ENCODE peak calls at places on chromosome 14, in six cellular contexts. W is CD8-positive, alpha-beta memory T cell; C is lower lobe of right lung; R is OCI-LY7; H is endothelial cell of umbilical vein; F is fibroblast of lung. I is an unnamed sample. For H3K4me1, the result is how much of the 10 kb centered on the place peaks cover.

GRCh38 chr14:104244221-104245011 is 106.0 kb downstream of the KIF26A start:
- DNase-seq in F (no peak), R (no peak), H (no peak), C (peak), W (no peak), I (peak)

GRCh38 chr14:64787619-64788018 is 83.4 kb downstream of the PLEKHG3 start:
- DNase-seq in F (no peak), C (no peak), W (no peak), R (no peak), H (peak), I (no peak)

GRCh38 chr14:102285106-102285505 is 19.9 kb downstream of the MOK start:
- DNase-seq in F (no peak), C (no peak), W (no peak), R (no peak), H (no peak), I (no peak)

GRCh38 chr14:104112609-104113571 is 25.5 kb upstream of the KIF26A start:
- DNase-seq in R (no peak), C (no peak), F (no peak), H (no peak), W (no peak), I (no peak)

GRCh38 chr14:92728781-92729364 is 19.6 kb downstream of the LGMN start:
- DNase-seq in W (no peak), R (no peak), F (peak), C (peak), H (peak), I (no peak)

GRCh38 chr14:47246367-47246766 is 429.0 kb downstream of the MDGA2 start:
- DNase-seq in F (no peak), R (no peak), C (no peak), W (no peak), H (no peak), I (no peak)

GRCh38 chr14:61562321-61563161 is 132.8 kb upstream of the HIF1A start:
- DNase-seq in W (peak), R (no peak), F (peak), C (no peak), H (peak), I (peak)

GRCh38 chr14:94676495-94677238 is 64.5 kb downstream of the SERPINA3 start:
- DNase-seq in W (no peak), R (no peak), H (peak), C (no peak), F (no peak), I (peak)

GRCh38 chr14:22375321-22375930 is 213.6 kb downstream of the DAD1 start:
- DNase-seq in H (peak), R (peak), F (peak), C (no peak), W (no peak), I (no peak)

GRCh38 chr14:84282618-84283017 is 1247.3 kb upstream of the FLRT2 start:
- DNase-seq in W (no peak), H (no peak), R (no peak), C (no peak), F (no peak), I (no peak)

GRCh38 chr14:105014631-105015030 is 6.3 kb downstream of the CDCA4 start:
- DNase-seq in C (no peak), W (no peak), F (no peak), R (no peak), H (no peak), I (no peak)

GRCh38 chr14:94397279-94397898 is 9.0 kb upstream of the SERPINA1 start:
- DNase-seq in R (no peak), C (no peak), W (no peak), H (no peak), F (no peak), I (peak)

GRCh38 chr14:90567991-90568390 is 171.2 kb downstream of the CALM1 start:
- DNase-seq in F (no peak), W (no peak), C (no peak), R (no peak), H (no peak), I (no peak)

GRCh38 chr14:22900088-22900799 is 17.2 kb downstream of the REM2 start:
- DNase-seq in H (peak), C (no peak), F (peak), W (peak), R (peak), I (peak)

GRCh38 chr14:102785598-102785963 is 8.3 kb downstream of the TRAF3 start:
- DNase-seq in R (no peak), H (no peak), C (no peak), W (no peak), F (no peak), I (no peak)

GRCh38 chr14:32399920-32400319 is 70.8 kb downstream of the AKAP6 start:
- DNase-seq in H (no peak), F (no peak), W (no peak), C (no peak), R (no peak), I (no peak)

GRCh38 chr14:93715279-93715927 is 72.9 kb downstream of the PRIMA1 start:
- DNase-seq in W (no peak), C (no peak), R (no peak), H (no peak), F (no peak), I (no peak)

GRCh38 chr14:76917158-76917596 is 91.0 kb downstream of the LRRC74A start:
- DNase-seq in F (peak), W (no peak), R (peak), C (no peak), H (peak), I (peak)

GRCh38 chr14:62206456-62206855 is 444.2 kb downstream of the SNAPC1 start:
- DNase-seq in C (no peak), H (peak), W (no peak), R (no peak), F (peak), I (no peak)

GRCh38 chr14:88895116-88895515 is 70.7 kb downstream of the TTC8 start:
- DNase-seq in H (no peak), W (no peak), C (no peak), F (peak), R (no peak), I (peak)

GRCh38 chr14:65080954-65081747 is 21.2 kb downstream of the MAX start:
- DNase-seq in H (peak), R (no peak), C (no peak), F (no peak), W (no peak), I (no peak)

GRCh38 chr14:96958057-96958456 is 160.9 kb downstream of the VRK1 start:
- DNase-seq in C (no peak), W (no peak), H (no peak), F (no peak), R (no peak), I (no peak)

GRCh38 chr14:61234215-61234916 is 46.8 kb downstream of the TMEM30B start:
- DNase-seq in W (no peak), H (no peak), R (no peak), F (no peak), C (no peak), I (no peak)

GRCh38 chr14:41476526-41476925 is 130.2 kb upstream of the LRFN5 start:
- DNase-seq in C (no peak), F (no peak), H (no peak), R (no peak), W (no peak), I (no peak)

GRCh38 chr14:61752626-61753025 is 9.6 kb upstream of the SNAPC1 start:
- DNase-seq in C (no peak), F (no peak), W (no peak), R (peak), H (peak), I (no peak)

GRCh38 chr14:64942531-64943111 is at the start of gene GPX2:
- DNase-seq in F (no peak), C (no peak), R (no peak), W (no peak), H (no peak), I (no peak)

GRCh38 chr14:59919582-59920377 is at the start of gene LRRC9:
- DNase-seq in F (peak), H (no peak), R (peak), C (peak), W (no peak), I (no peak)

GRCh38 chr14:65230287-65230728 is 128.0 kb upstream of the MAX start:
- DNase-seq in R (no peak), H (peak), F (no peak), C (peak), W (no peak), I (no peak)

GRCh38 chr14:39218171-39218769 is 15.4 kb upstream of the MIA2 start:
- DNase-seq in F (no peak), R (no peak), W (no peak), C (no peak), H (peak), I (no peak)

GRCh38 chr14:104133496-104133895 is 4.9 kb upstream of the KIF26A start:
- DNase-seq in F (no peak), W (no peak), H (no peak), C (no peak), R (no peak), I (no peak)

GRCh38 chr14:95647926-95648325 is 38.3 kb upstream of the TCL1B start:
- DNase-seq in R (no peak), H (no peak), W (no peak), F (no peak), C (no peak), I (no peak)

GRCh38 chr14:22918809-22919600 is at the start of gene RBM23:
- DNase-seq in F (peak), W (peak), C (peak), H (peak), R (peak), I (peak)

GRCh38 chr14:101707285-101707842 is 54.1 kb upstream of the PPP2R5C start:
- DNase-seq in F (peak), C (no peak), R (peak), W (peak), H (peak), I (peak)

GRCh38 chr14:91996951-91997371 is 42.9 kb downstream of the TRIP11 start:
- DNase-seq in F (peak), R (peak), W (peak), H (peak), C (no peak), I (no peak)

GRCh38 chr14:74936151-74936550 is 13.1 kb upstream of the RPS6KL1 start:
- DNase-seq in H (no peak), R (no peak), F (no peak), C (no peak), W (no peak), I (no peak)

GRCh38 chr14:74941676-74942097 is 13.7 kb downstream of the PGF start:
- DNase-seq in C (peak), H (peak), F (peak), R (peak), W (peak), I (no peak)

GRCh38 chr14:74937171-74937570 is 14.1 kb upstream of the RPS6KL1 start:
- DNase-seq in F (no peak), C (no peak), R (no peak), H (no peak), W (no peak), I (no peak)

GRCh38 chr14:74940956-74941565 is 14.3 kb downstream of the PGF start:
- DNase-seq in F (no peak), W (no peak), C (no peak), H (no peak), R (no peak), I (no peak)

DNA sequence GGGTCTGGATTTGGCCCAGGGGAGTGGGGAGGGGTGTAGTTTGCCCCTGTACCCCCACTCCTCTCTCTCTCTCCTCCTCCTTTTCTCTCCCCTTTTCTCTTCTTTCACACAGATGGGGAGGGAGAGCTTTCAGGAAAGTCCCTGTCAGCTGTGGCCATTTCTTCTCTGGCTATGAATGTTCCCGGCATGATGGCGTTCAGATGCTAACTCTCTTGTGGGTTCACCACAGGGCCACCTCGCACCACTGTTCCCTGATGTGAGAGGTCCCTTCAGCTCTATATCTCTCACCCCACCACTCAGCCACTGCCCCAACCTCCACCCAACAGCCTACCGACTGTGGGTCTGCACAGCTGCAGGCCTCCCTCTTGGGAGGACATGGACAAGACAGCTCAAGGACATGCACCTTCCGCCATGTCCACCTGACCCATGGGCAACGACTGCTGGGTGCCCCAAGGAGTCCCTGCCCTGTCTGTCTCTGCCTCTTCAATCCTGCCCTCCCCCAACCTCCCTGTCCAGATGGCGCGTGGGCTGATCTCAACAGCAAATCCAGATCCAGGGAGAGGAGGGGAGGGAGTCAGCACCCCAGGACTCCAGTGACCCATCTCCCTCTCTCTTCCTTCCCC is 15.9 kb upstream of the RPS6KL1 start:
- DNase-seq in W (no peak), F (no peak), R (no peak), H (no peak), C (no peak), I (no peak)
- H3K27ac ChIP-seq in W (no peak), F (peak), R (no peak), H (no peak), C (peak), I (no peak)

GRCh38 chr14:68969278-68969677 is 9.8 kb downstream of the ACTN1 start:
- DNase-seq in R (no peak), W (no peak), C (no peak), F (no peak), H (peak), I (no peak)

GRCh38 chr14:68970096-68970612 is 8.9 kb downstream of the ACTN1 start:
- DNase-seq in F (no peak), H (peak), C (no peak), W (peak), R (no peak), I (no peak)

GRCh38 chr14:68968051-68968450 is 11.1 kb downstream of the ACTN1 start:
- DNase-seq in H (no peak), F (no peak), W (peak), C (no peak), R (no peak), I (no peak)

GRCh38 chr14:68967459-68967940 is 11.6 kb downstream of the ACTN1 start:
- DNase-seq in R (no peak), H (no peak), C (no peak), W (no peak), F (no peak), I (no peak)

GRCh38 chr14:68968721-68969120 is 10.4 kb downstream of the ACTN1 start:
- DNase-seq in R (no peak), F (no peak), W (no peak), C (no peak), H (no peak), I (no peak)
- H3K4me1 ChIP-seq in R (under half), F (half or more), W (half or more), C (half or more), H (half or more), I (half or more)

GRCh38 chr14:36430169-36430568 is 89.9 kb downstream of the NKX2-1 start:
- DNase-seq in W (no peak), F (no peak), C (no peak), R (no peak), H (no peak), I (no peak)
- H3K27ac ChIP-seq in W (no peak), F (no peak), C (peak), R (no peak), H (no peak), I (no peak)

DNA sequence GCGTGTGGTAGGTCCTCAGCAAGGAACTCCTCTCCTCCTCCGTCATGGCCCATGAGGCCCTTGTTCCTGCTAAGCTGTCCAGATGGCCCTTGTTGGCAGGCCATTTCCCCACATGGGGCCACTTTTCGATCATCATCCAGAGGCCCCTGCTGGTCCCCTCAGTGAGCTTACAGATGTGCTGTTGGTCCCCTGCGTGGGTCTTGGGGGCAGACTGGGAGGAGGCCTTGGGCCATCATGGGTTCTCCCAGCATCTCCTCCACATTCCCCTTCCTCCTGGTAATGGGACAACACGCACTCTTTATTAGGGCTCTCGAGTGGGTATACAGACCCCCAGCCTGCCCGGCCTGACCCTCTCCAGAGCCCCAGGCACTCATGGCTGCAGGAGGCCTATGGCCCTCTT is 114.7 kb downstream of the BEGAIN start:
- DNase-seq in W (no peak), C (no peak), R (no peak), F (no peak), H (no peak), I (peak)
- H3K4me1 ChIP-seq in W (under half), C (under half), R (under half), F (under half), H (under half), I (under half)

GRCh38 chr14:75452324-75452723 is 24.5 kb downstream of the JDP2 start:
- DNase-seq in F (no peak), C (no peak), H (no peak), W (no peak), R (no peak), I (peak)

GRCh38 chr14:75446447-75446846 is 18.6 kb downstream of the JDP2 start:
- DNase-seq in H (no peak), F (no peak), C (no peak), R (no peak), W (no peak), I (no peak)

GRCh38 chr14:75448209-75448608 is 20.4 kb downstream of the JDP2 start:
- DNase-seq in R (no peak), C (no peak), H (no peak), W (no peak), F (no peak), I (no peak)

GRCh38 chr14:75450381-75451276 is 22.8 kb downstream of the JDP2 start:
- DNase-seq in F (no peak), C (peak), R (no peak), W (no peak), H (peak), I (no peak)

GRCh38 chr14:75449703-75450102 is 21.9 kb downstream of the JDP2 start:
- DNase-seq in C (no peak), F (no peak), H (no peak), R (no peak), W (no peak), I (no peak)
- H3K27ac ChIP-seq in C (peak), F (no peak), H (no peak), R (peak), W (no peak), I (no peak)

GRCh38 chr14:54774824-54775223 is 127.8 kb downstream of the GCH1 start:
- DNase-seq in W (no peak), F (no peak), C (no peak), R (no peak), H (no peak), I (no peak)
- H3K4me1 ChIP-seq in W (under half), F (under half), C (under half), R (under half), H (under half), I (half or more)